ENCODE peak calls at places on chromosomes 1 and 21, in nine cellular contexts. One of them, this sample, is unnamed.

GRCh38 chr1:148010527-148010926 is 82.3 kb downstream of the GPR89B start:
- DNase-seq in heart left ventricle: no peak
- DNase-seq in HL-60: no peak
- DNase-seq in Panc1: no peak
- DNase-seq in natural killer cell: no peak
- DNase-seq in PC-3: no peak
- DNase-seq in AG09309: no peak
- DNase-seq in neural crest cell: no peak
- DNase-seq in GM20000: no peak
- DNase-seq in this sample: no peak

GRCh38 chr1:87979079-87979478 is 650.4 kb downstream of the LMO4 start:
- DNase-seq in heart left ventricle: no peak
- DNase-seq in GM20000: no peak
- DNase-seq in neural crest cell: no peak
- DNase-seq in natural killer cell: no peak
- DNase-seq in PC-3: no peak
- DNase-seq in AG09309: no peak
- DNase-seq in Panc1: no peak
- DNase-seq in HL-60: no peak
- DNase-seq in this sample: no peak

GRCh38 chr21:45285266-45285931 is 2.3 kb downstream of the POFUT2 start:
- DNase-seq in Panc1: no peak
- DNase-seq in HL-60: no peak
- DNase-seq in neural crest cell: no peak
- DNase-seq in AG09309: no peak
- DNase-seq in natural killer cell: no peak
- DNase-seq in GM20000: no peak
- DNase-seq in heart left ventricle: no peak
- DNase-seq in PC-3: no peak
- DNase-seq in this sample: no peak

GRCh38 chr1:27602510-27603319 is 1.2 kb downstream of the AHDC1 start:
- DNase-seq in natural killer cell: peak
- DNase-seq in heart left ventricle: peak
- DNase-seq in AG09309: no peak
- DNase-seq in Panc1: no peak
- DNase-seq in PC-3: peak
- DNase-seq in neural crest cell: no peak
- DNase-seq in HL-60: no peak
- DNase-seq in GM20000: peak
- DNase-seq in this sample: peak

GRCh38 chr1:27658951-27659496 is 13.0 kb downstream of the IFI6 start:
- DNase-seq in neural crest cell: no peak
- DNase-seq in AG09309: no peak
- DNase-seq in GM20000: peak
- DNase-seq in PC-3: peak
- DNase-seq in Panc1: no peak
- DNase-seq in heart left ventricle: no peak
- DNase-seq in HL-60: peak
- DNase-seq in natural killer cell: peak
- DNase-seq in this sample: no peak

GRCh38 chr1:234961468-234962339 is 166.9 kb downstream of the TOMM20 start:
- DNase-seq in HL-60: peak
- DNase-seq in heart left ventricle: peak
- DNase-seq in Panc1: no peak
- DNase-seq in GM20000: peak
- DNase-seq in neural crest cell: no peak
- DNase-seq in AG09309: peak
- DNase-seq in PC-3: peak
- DNase-seq in natural killer cell: no peak
- DNase-seq in this sample: no peak

GRCh38 chr1:202639500-202639899 is 70.8 kb downstream of the SYT2 start:
- DNase-seq in PC-3: no peak
- DNase-seq in AG09309: no peak
- DNase-seq in natural killer cell: no peak
- DNase-seq in heart left ventricle: no peak
- DNase-seq in Panc1: no peak
- DNase-seq in neural crest cell: no peak
- DNase-seq in HL-60: no peak
- DNase-seq in GM20000: no peak
- DNase-seq in this sample: no peak

GRCh38 chr1:248268178-248268577 is 9.6 kb downstream of the OR2T33 start:
- DNase-seq in Panc1: no peak
- DNase-seq in HL-60: no peak
- DNase-seq in neural crest cell: no peak
- DNase-seq in GM20000: no peak
- DNase-seq in natural killer cell: no peak
- DNase-seq in heart left ventricle: no peak
- DNase-seq in PC-3: peak
- DNase-seq in AG09309: no peak
- DNase-seq in this sample: no peak

GRCh38 chr1:234607091-234608025 is 2.6 kb downstream of the IRF2BP2 start:
- DNase-seq in natural killer cell: peak
- DNase-seq in AG09309: no peak
- DNase-seq in PC-3: peak
- DNase-seq in GM20000: no peak
- DNase-seq in neural crest cell: no peak
- DNase-seq in Panc1: no peak
- DNase-seq in HL-60: peak
- DNase-seq in heart left ventricle: no peak
- DNase-seq in this sample: peak

GRCh38 chr1:7686301-7686850 is 84.7 kb upstream of the VAMP3 start:
- DNase-seq in heart left ventricle: no peak
- DNase-seq in natural killer cell: no peak
- DNase-seq in AG09309: no peak
- DNase-seq in PC-3: no peak
- DNase-seq in GM20000: no peak
- DNase-seq in neural crest cell: no peak
- DNase-seq in HL-60: no peak
- DNase-seq in Panc1: no peak
- DNase-seq in this sample: no peak

GRCh38 chr1:16992102-16992501 is 11.7 kb upstream of the MFAP2 start:
- DNase-seq in natural killer cell: no peak
- DNase-seq in AG09309: no peak
- DNase-seq in Panc1: no peak
- DNase-seq in heart left ventricle: no peak
- DNase-seq in HL-60: no peak
- DNase-seq in neural crest cell: no peak
- DNase-seq in PC-3: no peak
- DNase-seq in GM20000: no peak
- DNase-seq in this sample: no peak

GRCh38 chr1:62735491-62736171 is 47.4 kb upstream of the DOCK7 start:
- DNase-seq in PC-3: peak
- DNase-seq in GM20000: no peak
- DNase-seq in AG09309: peak
- DNase-seq in natural killer cell: no peak
- DNase-seq in heart left ventricle: no peak
- DNase-seq in Panc1: no peak
- DNase-seq in neural crest cell: no peak
- DNase-seq in HL-60: no peak
- DNase-seq in this sample: no peak

GRCh38 chr1:43582162-43582566 is 51.5 kb downstream of the PTPRF start:
- DNase-seq in GM20000: peak
- DNase-seq in PC-3: peak
- DNase-seq in natural killer cell: no peak
- DNase-seq in Panc1: peak
- DNase-seq in AG09309: peak
- DNase-seq in heart left ventricle: no peak
- DNase-seq in HL-60: no peak
- DNase-seq in neural crest cell: no peak
- DNase-seq in this sample: no peak

GRCh38 chr1:175462618-175463017 is 270.0 kb upstream of the KIAA0040 start:
- DNase-seq in AG09309: no peak
- DNase-seq in GM20000: no peak
- DNase-seq in HL-60: no peak
- DNase-seq in heart left ventricle: no peak
- DNase-seq in neural crest cell: no peak
- DNase-seq in PC-3: no peak
- DNase-seq in natural killer cell: no peak
- DNase-seq in Panc1: no peak
- DNase-seq in this sample: no peak

GRCh38 chr1:165397945-165398344 is 41.4 kb upstream of the LMX1A start:
- DNase-seq in Panc1: no peak
- DNase-seq in natural killer cell: no peak
- DNase-seq in HL-60: no peak
- DNase-seq in PC-3: peak
- DNase-seq in AG09309: peak
- DNase-seq in neural crest cell: no peak
- DNase-seq in GM20000: no peak
- DNase-seq in heart left ventricle: peak
- DNase-seq in this sample: peak

GRCh38 chr21:27110956-27111355 is 144.1 kb upstream of the ADAMTS5 start:
- DNase-seq in heart left ventricle: no peak
- DNase-seq in natural killer cell: no peak
- DNase-seq in Panc1: no peak
- DNase-seq in HL-60: no peak
- DNase-seq in PC-3: no peak
- DNase-seq in GM20000: no peak
- DNase-seq in AG09309: no peak
- DNase-seq in neural crest cell: no peak
- DNase-seq in this sample: no peak

GRCh38 chr1:150065184-150065871 is 2.2 kb upstream of the VPS45 start:
- DNase-seq in AG09309: peak
- DNase-seq in neural crest cell: no peak
- DNase-seq in PC-3: peak
- DNase-seq in HL-60: no peak
- DNase-seq in natural killer cell: no peak
- DNase-seq in heart left ventricle: no peak
- DNase-seq in GM20000: no peak
- DNase-seq in Panc1: no peak
- DNase-seq in this sample: no peak

GRCh38 chr1:194256010-194256409 is 1069.6 kb upstream of the B3GALT2 start:
- DNase-seq in Panc1: no peak
- DNase-seq in HL-60: no peak
- DNase-seq in GM20000: no peak
- DNase-seq in natural killer cell: no peak
- DNase-seq in heart left ventricle: no peak
- DNase-seq in PC-3: no peak
- DNase-seq in neural crest cell: no peak
- DNase-seq in AG09309: no peak
- DNase-seq in this sample: no peak

GRCh38 chr1:167333703-167334102 is 113.0 kb downstream of the POU2F1 start:
- DNase-seq in Panc1: no peak
- DNase-seq in PC-3: no peak
- DNase-seq in HL-60: no peak
- DNase-seq in natural killer cell: no peak
- DNase-seq in heart left ventricle: no peak
- DNase-seq in neural crest cell: no peak
- DNase-seq in GM20000: no peak
- DNase-seq in AG09309: no peak
- DNase-seq in this sample: no peak

DNA sequence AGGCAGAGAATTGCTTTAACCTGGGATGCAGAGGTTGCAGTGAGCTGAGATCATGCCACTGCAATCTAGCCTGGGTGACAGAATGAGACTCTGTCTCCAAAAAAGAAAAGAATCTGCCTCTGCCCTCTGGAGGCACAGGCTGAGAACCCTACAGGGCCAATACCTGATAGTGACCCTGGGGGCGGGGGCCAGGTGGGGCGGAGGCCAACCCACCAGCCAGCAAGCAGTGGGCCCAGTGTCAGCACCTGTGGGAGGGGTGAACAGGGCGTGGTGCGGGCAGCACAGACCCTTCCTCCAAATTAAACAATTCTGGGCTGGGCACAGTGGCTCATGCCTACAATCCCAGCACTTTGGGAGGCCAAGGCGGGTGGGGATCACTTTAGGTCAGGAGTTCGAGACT is 19.0 kb upstream of the PLEKHG5 start:
- DNase-seq in PC-3: no peak
- DNase-seq in GM20000: no peak
- DNase-seq in natural killer cell: no peak
- DNase-seq in Panc1: no peak
- DNase-seq in AG09309: no peak
- DNase-seq in heart left ventricle: no peak
- DNase-seq in neural crest cell: no peak
- DNase-seq in HL-60: no peak
- DNase-seq in this sample: no peak
- TF ChIP-seq CTCF in PC-3: no peak
- TF ChIP-seq CTCF in GM20000: no peak
- TF ChIP-seq CTCF in natural killer cell: no peak
- TF ChIP-seq CTCF in Panc1: no peak
- TF ChIP-seq CTCF in AG09309: no peak
- TF ChIP-seq CTCF in heart left ventricle: no peak
- TF ChIP-seq CTCF in neural crest cell: no peak
- TF ChIP-seq CTCF in HL-60: no peak
- TF ChIP-seq CTCF in this sample: no peak

GRCh38 chr1:3441449-3441848 is 13.0 kb upstream of the ARHGEF16 start:
- DNase-seq in natural killer cell: no peak
- DNase-seq in HL-60: no peak
- DNase-seq in neural crest cell: no peak
- DNase-seq in Panc1: no peak
- DNase-seq in heart left ventricle: no peak
- DNase-seq in PC-3: no peak
- DNase-seq in AG09309: no peak
- DNase-seq in GM20000: no peak
- DNase-seq in this sample: no peak
- TF ChIP-seq CTCF in natural killer cell: no peak
- TF ChIP-seq CTCF in HL-60: no peak
- TF ChIP-seq CTCF in neural crest cell: no peak
- TF ChIP-seq CTCF in Panc1: no peak
- TF ChIP-seq CTCF in heart left ventricle: no peak
- TF ChIP-seq CTCF in PC-3: no peak
- TF ChIP-seq CTCF in AG09309: no peak
- TF ChIP-seq CTCF in GM20000: no peak
- TF ChIP-seq CTCF in this sample: no peak

DNA sequence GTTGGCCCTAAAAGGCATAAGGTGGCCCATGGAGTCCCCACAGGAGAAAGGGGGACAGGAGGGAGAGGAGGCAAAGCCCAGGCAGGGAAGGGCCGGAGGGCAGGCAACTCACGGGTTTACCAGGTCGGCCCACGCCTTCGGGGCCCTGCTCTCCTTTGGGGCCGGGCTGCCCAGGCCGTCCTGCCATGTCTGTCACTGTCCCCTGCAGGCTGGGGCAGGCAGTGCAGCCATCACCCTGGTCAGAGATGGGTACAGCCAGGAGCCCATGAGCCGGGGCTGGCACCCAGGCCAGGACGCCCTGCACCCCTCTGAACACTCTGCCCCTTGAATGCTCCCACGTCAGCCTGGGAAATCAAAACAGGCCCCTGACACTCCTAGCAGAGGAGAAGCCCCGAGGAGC is 19.8 kb downstream of the COL16A1 start:
- DNase-seq in natural killer cell: no peak
- DNase-seq in neural crest cell: no peak
- DNase-seq in AG09309: no peak
- DNase-seq in GM20000: peak
- DNase-seq in heart left ventricle: no peak
- DNase-seq in PC-3: peak
- DNase-seq in HL-60: peak
- DNase-seq in Panc1: no peak
- DNase-seq in this sample: peak
- TF ChIP-seq CTCF in natural killer cell: peak
- TF ChIP-seq CTCF in neural crest cell: peak
- TF ChIP-seq CTCF in AG09309: peak
- TF ChIP-seq CTCF in GM20000: peak
- TF ChIP-seq CTCF in heart left ventricle: peak
- TF ChIP-seq CTCF in PC-3: peak
- TF ChIP-seq CTCF in HL-60: peak
- TF ChIP-seq CTCF in Panc1: peak
- TF ChIP-seq CTCF in this sample: peak

DNA sequence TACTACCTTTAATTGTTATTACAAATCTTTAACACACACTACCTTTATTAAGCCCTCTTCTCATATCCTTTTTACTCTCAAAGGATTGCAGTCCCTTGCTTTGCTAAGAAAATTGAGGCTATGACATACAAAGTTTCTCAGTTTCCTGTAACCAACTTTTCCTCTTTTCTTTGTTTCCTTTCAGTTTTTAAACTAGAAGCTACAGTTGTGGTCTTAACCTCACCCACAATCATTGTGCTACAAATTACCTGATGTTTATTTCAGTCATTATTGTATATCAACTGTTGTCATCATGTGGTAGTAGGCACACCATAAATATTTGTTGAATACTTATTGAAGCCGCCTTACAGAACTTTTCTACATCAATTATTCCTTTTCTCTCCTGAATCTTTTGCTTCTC is 51.8 kb downstream of the SLAMF6 start:
- DNase-seq in AG09309: no peak
- DNase-seq in Panc1: no peak
- DNase-seq in PC-3: no peak
- DNase-seq in heart left ventricle: no peak
- DNase-seq in neural crest cell: no peak
- DNase-seq in natural killer cell: no peak
- DNase-seq in GM20000: no peak
- DNase-seq in HL-60: no peak
- DNase-seq in this sample: no peak
- TF ChIP-seq CTCF in AG09309: no peak
- TF ChIP-seq CTCF in Panc1: no peak
- TF ChIP-seq CTCF in PC-3: no peak
- TF ChIP-seq CTCF in heart left ventricle: no peak
- TF ChIP-seq CTCF in neural crest cell: no peak
- TF ChIP-seq CTCF in natural killer cell: no peak
- TF ChIP-seq CTCF in GM20000: no peak
- TF ChIP-seq CTCF in HL-60: no peak
- TF ChIP-seq CTCF in this sample: no peak

This sample was measured in endothelial cell.